ENCODE peak calls at places on chromosomes 3 and 15, in ten cellular contexts. One of them, this sample, is unnamed.
A peak's percentile ranks its signal among the peaks of the same experiment; 100 is the strongest.

GRCh38 chr15:92392462-92392861 is 1.2 kb upstream of the ST8SIA2 start:
- DNase-seq in PC-9: no peak
- DNase-seq in astrocyte of the spinal cord: no peak
- DNase-seq in AG09309: no peak
- DNase-seq in psoas muscle: no peak
- DNase-seq in endodermal cell: peak; percentile 77
- DNase-seq in CD8-positive, alpha-beta memory T cell: no peak
- DNase-seq in neuronal stem cell: peak; percentile 31
- DNase-seq in upper lobe of right lung: no peak
- DNase-seq in effector memory CD4-positive, alpha-beta T cell: no peak
- DNase-seq in this sample: no peak

GRCh38 chr3:56758539-56758981 is 43.2 kb downstream of the ARHGEF3 start:
- DNase-seq in psoas muscle: no peak
- DNase-seq in CD8-positive, alpha-beta memory T cell: no peak
- DNase-seq in neuronal stem cell: no peak
- DNase-seq in PC-9: peak; percentile 55
- DNase-seq in AG09309: peak; percentile 83
- DNase-seq in upper lobe of right lung: no peak
- DNase-seq in endodermal cell: no peak
- DNase-seq in effector memory CD4-positive, alpha-beta T cell: peak; percentile 13
- DNase-seq in astrocyte of the spinal cord: peak; percentile 88
- DNase-seq in this sample: peak; percentile 56

GRCh38 chr15:59301527-59301926 is 71.1 kb downstream of the MYO1E start:
- DNase-seq in astrocyte of the spinal cord: no peak
- DNase-seq in PC-9: no peak
- DNase-seq in endodermal cell: peak; percentile 36
- DNase-seq in upper lobe of right lung: no peak
- DNase-seq in CD8-positive, alpha-beta memory T cell: no peak
- DNase-seq in AG09309: no peak
- DNase-seq in effector memory CD4-positive, alpha-beta T cell: no peak
- DNase-seq in neuronal stem cell: no peak
- DNase-seq in psoas muscle: no peak
- DNase-seq in this sample: no peak

GRCh38 chr15:52220896-52221660 is 29.9 kb upstream of the GNB5 start:
- DNase-seq in astrocyte of the spinal cord: no peak
- DNase-seq in psoas muscle: no peak
- DNase-seq in effector memory CD4-positive, alpha-beta T cell: no peak
- DNase-seq in CD8-positive, alpha-beta memory T cell: no peak
- DNase-seq in AG09309: no peak
- DNase-seq in PC-9: no peak
- DNase-seq in neuronal stem cell: no peak
- DNase-seq in upper lobe of right lung: no peak
- DNase-seq in endodermal cell: no peak
- DNase-seq in this sample: no peak

GRCh38 chr15:68368731-68369435 is 63.1 kb downstream of the ITGA11 start:
- DNase-seq in AG09309: no peak
- DNase-seq in PC-9: no peak
- DNase-seq in endodermal cell: no peak
- DNase-seq in CD8-positive, alpha-beta memory T cell: no peak
- DNase-seq in neuronal stem cell: no peak
- DNase-seq in psoas muscle: no peak
- DNase-seq in effector memory CD4-positive, alpha-beta T cell: no peak
- DNase-seq in astrocyte of the spinal cord: no peak
- DNase-seq in upper lobe of right lung: peak; percentile 33
- DNase-seq in this sample: no peak

GRCh38 chr3:46916278-46916677 is 38.8 kb downstream of the PTH1R start:
- DNase-seq in effector memory CD4-positive, alpha-beta T cell: no peak
- DNase-seq in upper lobe of right lung: no peak
- DNase-seq in CD8-positive, alpha-beta memory T cell: no peak
- DNase-seq in astrocyte of the spinal cord: no peak
- DNase-seq in PC-9: no peak
- DNase-seq in AG09309: no peak
- DNase-seq in endodermal cell: no peak
- DNase-seq in psoas muscle: no peak
- DNase-seq in neuronal stem cell: no peak
- DNase-seq in this sample: no peak

GRCh38 chr3:188001052-188001567 is 152.8 kb upstream of the LPP start:
- DNase-seq in neuronal stem cell: no peak
- DNase-seq in effector memory CD4-positive, alpha-beta T cell: no peak
- DNase-seq in AG09309: no peak
- DNase-seq in PC-9: no peak
- DNase-seq in astrocyte of the spinal cord: peak; percentile 33
- DNase-seq in psoas muscle: no peak
- DNase-seq in CD8-positive, alpha-beta memory T cell: no peak
- DNase-seq in upper lobe of right lung: no peak
- DNase-seq in endodermal cell: no peak
- DNase-seq in this sample: no peak

GRCh38 chr3:152196782-152197181 is 71.9 kb upstream of the MBNL1 start:
- DNase-seq in upper lobe of right lung: no peak
- DNase-seq in PC-9: no peak
- DNase-seq in AG09309: no peak
- DNase-seq in CD8-positive, alpha-beta memory T cell: no peak
- DNase-seq in neuronal stem cell: no peak
- DNase-seq in psoas muscle: no peak
- DNase-seq in astrocyte of the spinal cord: no peak
- DNase-seq in effector memory CD4-positive, alpha-beta T cell: no peak
- DNase-seq in endodermal cell: no peak
- DNase-seq in this sample: no peak

GRCh38 chr3:183253364-183253960 is 409 bp downstream of the B3GNT5 start:
- DNase-seq in astrocyte of the spinal cord: peak; percentile 78
- DNase-seq in PC-9: peak; percentile 51
- DNase-seq in upper lobe of right lung: peak; percentile 91
- DNase-seq in AG09309: no peak
- DNase-seq in endodermal cell: peak; percentile 78
- DNase-seq in effector memory CD4-positive, alpha-beta T cell: no peak
- DNase-seq in CD8-positive, alpha-beta memory T cell: peak; percentile 12
- DNase-seq in psoas muscle: peak; percentile 80
- DNase-seq in neuronal stem cell: no peak
- DNase-seq in this sample: no peak

GRCh38 chr3:183254816-183255730 is 2.0 kb downstream of the B3GNT5 start:
- DNase-seq in neuronal stem cell: no peak
- DNase-seq in astrocyte of the spinal cord: peak; percentile 38
- DNase-seq in PC-9: peak; percentile 44
- DNase-seq in CD8-positive, alpha-beta memory T cell: no peak
- DNase-seq in effector memory CD4-positive, alpha-beta T cell: no peak
- DNase-seq in endodermal cell: no peak
- DNase-seq in psoas muscle: no peak
- DNase-seq in upper lobe of right lung: no peak
- DNase-seq in AG09309: no peak
- DNase-seq in this sample: no peak

GRCh38 chr3:183252973-183253363 is at the start of gene B3GNT5:
- DNase-seq in upper lobe of right lung: peak; percentile 92
- DNase-seq in endodermal cell: peak; percentile 84
- DNase-seq in PC-9: peak; percentile 85
- DNase-seq in astrocyte of the spinal cord: peak; percentile 28
- DNase-seq in AG09309: no peak
- DNase-seq in CD8-positive, alpha-beta memory T cell: peak; percentile 23
- DNase-seq in effector memory CD4-positive, alpha-beta T cell: no peak
- DNase-seq in neuronal stem cell: no peak
- DNase-seq in psoas muscle: peak; percentile 49
- DNase-seq in this sample: no peak

GRCh38 chr3:183253961-183254815 is 1.1 kb downstream of the B3GNT5 start:
- DNase-seq in PC-9: peak; percentile 59
- DNase-seq in AG09309: no peak
- DNase-seq in psoas muscle: peak; percentile 53
- DNase-seq in upper lobe of right lung: peak; percentile 83
- DNase-seq in CD8-positive, alpha-beta memory T cell: no peak
- DNase-seq in effector memory CD4-positive, alpha-beta T cell: no peak
- DNase-seq in astrocyte of the spinal cord: peak; percentile 32
- DNase-seq in endodermal cell: peak; percentile 80
- DNase-seq in neuronal stem cell: no peak
- DNase-seq in this sample: no peak

GRCh38 chr3:183252108-183252782 is 808 bp upstream of the B3GNT5 start:
- DNase-seq in PC-9: no peak
- DNase-seq in endodermal cell: no peak
- DNase-seq in astrocyte of the spinal cord: no peak
- DNase-seq in effector memory CD4-positive, alpha-beta T cell: no peak
- DNase-seq in upper lobe of right lung: no peak
- DNase-seq in CD8-positive, alpha-beta memory T cell: no peak
- DNase-seq in AG09309: no peak
- DNase-seq in psoas muscle: no peak
- DNase-seq in neuronal stem cell: no peak
- DNase-seq in this sample: no peak
- H3K4me3 ChIP-seq in PC-9: peak overlapping the region; percentile 96
- H3K4me3 ChIP-seq in endodermal cell: peak overlapping the region; percentile 76
- H3K4me3 ChIP-seq in astrocyte of the spinal cord: peak overlapping the region; percentile 82
- H3K4me3 ChIP-seq in effector memory CD4-positive, alpha-beta T cell: no peak overlapping the region
- H3K4me3 ChIP-seq in upper lobe of right lung: no peak overlapping the region
- H3K4me3 ChIP-seq in CD8-positive, alpha-beta memory T cell: peak overlapping the region; percentile 36
- H3K4me3 ChIP-seq in AG09309: no peak overlapping the region
- H3K4me3 ChIP-seq in psoas muscle: peak overlapping the region; percentile 89
- H3K4me3 ChIP-seq in neuronal stem cell: peak overlapping the region; percentile 64
- H3K4me3 ChIP-seq in this sample: no peak overlapping the region

GRCh38 chr3:107992976-107993684 is 97.7 kb downstream of the CD47 start:
- DNase-seq in CD8-positive, alpha-beta memory T cell: no peak
- DNase-seq in PC-9: peak; percentile 74
- DNase-seq in astrocyte of the spinal cord: no peak
- DNase-seq in endodermal cell: no peak
- DNase-seq in upper lobe of right lung: peak; percentile 68
- DNase-seq in effector memory CD4-positive, alpha-beta T cell: no peak
- DNase-seq in AG09309: no peak
- DNase-seq in psoas muscle: no peak
- DNase-seq in neuronal stem cell: no peak
- DNase-seq in this sample: no peak

GRCh38 chr3:107993771-107994170 is 97.1 kb downstream of the CD47 start:
- DNase-seq in AG09309: no peak
- DNase-seq in endodermal cell: no peak
- DNase-seq in PC-9: no peak
- DNase-seq in astrocyte of the spinal cord: no peak
- DNase-seq in CD8-positive, alpha-beta memory T cell: no peak
- DNase-seq in effector memory CD4-positive, alpha-beta T cell: no peak
- DNase-seq in upper lobe of right lung: no peak
- DNase-seq in neuronal stem cell: no peak
- DNase-seq in psoas muscle: no peak
- DNase-seq in this sample: no peak

GRCh38 chr3:107990926-107991325 is 99.9 kb downstream of the CD47 start:
- DNase-seq in CD8-positive, alpha-beta memory T cell: no peak
- DNase-seq in effector memory CD4-positive, alpha-beta T cell: no peak
- DNase-seq in AG09309: no peak
- DNase-seq in PC-9: no peak
- DNase-seq in upper lobe of right lung: no peak
- DNase-seq in endodermal cell: no peak
- DNase-seq in astrocyte of the spinal cord: no peak
- DNase-seq in neuronal stem cell: no peak
- DNase-seq in psoas muscle: no peak
- DNase-seq in this sample: no peak

GRCh38 chr3:107994954-107995715 is 95.7 kb downstream of the CD47 start:
- DNase-seq in PC-9: no peak
- DNase-seq in psoas muscle: no peak
- DNase-seq in upper lobe of right lung: no peak
- DNase-seq in astrocyte of the spinal cord: no peak
- DNase-seq in endodermal cell: no peak
- DNase-seq in CD8-positive, alpha-beta memory T cell: no peak
- DNase-seq in AG09309: no peak
- DNase-seq in neuronal stem cell: no peak
- DNase-seq in effector memory CD4-positive, alpha-beta T cell: no peak
- DNase-seq in this sample: no peak

DNA sequence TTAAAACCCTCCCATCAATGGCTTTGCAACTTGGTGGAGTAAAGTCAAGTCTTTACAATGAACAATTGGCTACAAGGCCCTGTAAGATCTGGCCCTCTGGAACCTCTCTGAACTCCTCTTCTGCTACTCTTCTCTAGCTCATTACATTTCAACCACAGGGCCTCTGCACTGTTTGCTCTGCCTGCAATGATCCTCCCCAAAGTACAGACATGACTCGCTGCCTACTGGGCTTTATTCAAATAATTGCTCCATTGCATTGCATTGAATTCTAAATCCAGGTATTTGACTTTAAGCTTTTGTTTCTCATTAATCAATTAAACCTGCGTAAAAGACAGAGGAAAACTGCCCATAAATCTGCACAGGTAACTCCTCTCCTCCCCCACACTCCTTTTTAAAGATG is 96.7 kb downstream of the CD47 start:
- DNase-seq in astrocyte of the spinal cord: no peak
- DNase-seq in AG09309: no peak
- DNase-seq in PC-9: no peak
- DNase-seq in neuronal stem cell: no peak
- DNase-seq in endodermal cell: no peak
- DNase-seq in psoas muscle: no peak
- DNase-seq in CD8-positive, alpha-beta memory T cell: no peak
- DNase-seq in effector memory CD4-positive, alpha-beta T cell: no peak
- DNase-seq in upper lobe of right lung: no peak
- DNase-seq in this sample: no peak
- H3K4me3 ChIP-seq in astrocyte of the spinal cord: no peak overlapping the region
- H3K4me3 ChIP-seq in AG09309: no peak overlapping the region
- H3K4me3 ChIP-seq in PC-9: no peak overlapping the region
- H3K4me3 ChIP-seq in neuronal stem cell: no peak overlapping the region
- H3K4me3 ChIP-seq in endodermal cell: no peak overlapping the region
- H3K4me3 ChIP-seq in psoas muscle: no peak overlapping the region
- H3K4me3 ChIP-seq in CD8-positive, alpha-beta memory T cell: no peak overlapping the region
- H3K4me3 ChIP-seq in effector memory CD4-positive, alpha-beta T cell: no peak overlapping the region
- H3K4me3 ChIP-seq in upper lobe of right lung: no peak overlapping the region
- H3K4me3 ChIP-seq in this sample: no peak overlapping the region

GRCh38 chr3:25423780-25424179 is 4.3 kb upstream of the RARB start:
- DNase-seq in AG09309: no peak
- DNase-seq in upper lobe of right lung: no peak
- DNase-seq in CD8-positive, alpha-beta memory T cell: no peak
- DNase-seq in astrocyte of the spinal cord: peak; percentile 88
- DNase-seq in neuronal stem cell: no peak
- DNase-seq in PC-9: no peak
- DNase-seq in effector memory CD4-positive, alpha-beta T cell: no peak
- DNase-seq in psoas muscle: no peak
- DNase-seq in endodermal cell: no peak
- DNase-seq in this sample: peak; percentile 47

GRCh38 chr3:25424238-25425013 is 3.6 kb upstream of the RARB start:
- DNase-seq in endodermal cell: no peak
- DNase-seq in neuronal stem cell: no peak
- DNase-seq in astrocyte of the spinal cord: peak; percentile 55
- DNase-seq in CD8-positive, alpha-beta memory T cell: no peak
- DNase-seq in psoas muscle: no peak
- DNase-seq in PC-9: no peak
- DNase-seq in effector memory CD4-positive, alpha-beta T cell: no peak
- DNase-seq in AG09309: no peak
- DNase-seq in upper lobe of right lung: no peak
- DNase-seq in this sample: peak; percentile 20

GRCh38 chr3:25420885-25421284 is 7.2 kb upstream of the RARB start:
- DNase-seq in neuronal stem cell: no peak
- DNase-seq in astrocyte of the spinal cord: no peak
- DNase-seq in AG09309: no peak
- DNase-seq in PC-9: no peak
- DNase-seq in upper lobe of right lung: no peak
- DNase-seq in CD8-positive, alpha-beta memory T cell: no peak
- DNase-seq in effector memory CD4-positive, alpha-beta T cell: no peak
- DNase-seq in psoas muscle: no peak
- DNase-seq in endodermal cell: no peak
- DNase-seq in this sample: no peak

GRCh38 chr3:25421747-25422146 is 6.3 kb upstream of the RARB start:
- DNase-seq in effector memory CD4-positive, alpha-beta T cell: no peak
- DNase-seq in neuronal stem cell: no peak
- DNase-seq in CD8-positive, alpha-beta memory T cell: no peak
- DNase-seq in upper lobe of right lung: no peak
- DNase-seq in astrocyte of the spinal cord: no peak
- DNase-seq in PC-9: no peak
- DNase-seq in AG09309: no peak
- DNase-seq in endodermal cell: no peak
- DNase-seq in psoas muscle: no peak
- DNase-seq in this sample: no peak

GRCh38 chr3:25420168-25420567 is 7.9 kb upstream of the RARB start:
- DNase-seq in upper lobe of right lung: no peak
- DNase-seq in AG09309: no peak
- DNase-seq in endodermal cell: no peak
- DNase-seq in effector memory CD4-positive, alpha-beta T cell: no peak
- DNase-seq in astrocyte of the spinal cord: no peak
- DNase-seq in CD8-positive, alpha-beta memory T cell: no peak
- DNase-seq in neuronal stem cell: no peak
- DNase-seq in PC-9: no peak
- DNase-seq in psoas muscle: no peak
- DNase-seq in this sample: no peak
- H3K4me3 ChIP-seq in upper lobe of right lung: no peak overlapping the region
- H3K4me3 ChIP-seq in AG09309: no peak overlapping the region
- H3K4me3 ChIP-seq in endodermal cell: no peak overlapping the region
- H3K4me3 ChIP-seq in effector memory CD4-positive, alpha-beta T cell: no peak overlapping the region
- H3K4me3 ChIP-seq in astrocyte of the spinal cord: no peak overlapping the region
- H3K4me3 ChIP-seq in CD8-positive, alpha-beta memory T cell: no peak overlapping the region
- H3K4me3 ChIP-seq in neuronal stem cell: no peak overlapping the region
- H3K4me3 ChIP-seq in PC-9: no peak overlapping the region
- H3K4me3 ChIP-seq in psoas muscle: no peak overlapping the region
- H3K4me3 ChIP-seq in this sample: no peak overlapping the region

DNA sequence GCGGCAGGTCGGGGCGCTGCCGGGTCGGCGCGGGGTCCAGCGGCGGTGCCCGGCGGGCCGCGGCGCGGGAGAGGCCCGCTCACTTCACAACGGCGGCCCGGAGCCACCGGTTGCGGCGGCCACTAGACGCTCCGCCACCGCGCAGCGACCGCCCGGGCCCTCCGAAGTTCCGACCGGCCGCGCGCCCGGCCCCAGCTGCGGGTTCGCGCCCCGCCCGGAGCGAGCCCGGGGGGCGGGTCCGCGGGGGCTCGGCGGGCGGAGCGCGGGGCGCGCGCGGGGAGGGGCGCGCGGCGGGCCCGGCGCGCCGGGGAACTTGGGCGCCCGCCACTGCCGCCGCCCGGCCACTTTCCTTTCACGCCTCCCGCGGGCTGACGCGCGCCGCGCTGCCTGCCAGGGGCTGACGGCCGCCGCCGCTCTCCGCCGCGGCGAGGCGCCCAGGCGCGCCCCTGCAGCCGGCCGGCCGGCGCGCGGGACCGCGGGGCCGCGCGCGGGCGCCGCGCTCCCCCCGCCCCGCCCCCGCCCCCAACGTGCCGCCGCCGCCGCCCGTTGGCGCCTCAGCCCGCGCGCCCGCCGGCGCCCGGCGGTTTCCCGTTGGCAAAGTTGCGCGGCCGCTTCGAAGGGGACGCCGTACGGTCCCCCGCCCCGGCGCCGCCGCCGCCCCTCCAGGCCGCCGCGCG is 628 bp downstream of the SFMBT1 start:
- DNase-seq in effector memory CD4-positive, alpha-beta T cell: peak; percentile 50
- DNase-seq in upper lobe of right lung: peak; percentile 83
- DNase-seq in PC-9: peak; percentile 53
- DNase-seq in psoas muscle: peak; percentile 67
- DNase-seq in CD8-positive, alpha-beta memory T cell: peak; percentile 61
- DNase-seq in neuronal stem cell: peak; percentile 54
- DNase-seq in astrocyte of the spinal cord: peak; percentile 18
- DNase-seq in AG09309: no peak
- DNase-seq in endodermal cell: no peak
- DNase-seq in this sample: no peak
- H3K4me3 ChIP-seq in effector memory CD4-positive, alpha-beta T cell: peak overlapping the region; percentile 83
- H3K4me3 ChIP-seq in upper lobe of right lung: peak overlapping the region; percentile 96
- H3K4me3 ChIP-seq in PC-9: peak overlapping the region; percentile 84
- H3K4me3 ChIP-seq in psoas muscle: peak overlapping the region; percentile 92
- H3K4me3 ChIP-seq in CD8-positive, alpha-beta memory T cell: peak overlapping the region; percentile 71
- H3K4me3 ChIP-seq in neuronal stem cell: peak overlapping the region; percentile 67
- H3K4me3 ChIP-seq in astrocyte of the spinal cord: peak overlapping the region; percentile 67
- H3K4me3 ChIP-seq in AG09309: peak overlapping the region; percentile 73
- H3K4me3 ChIP-seq in endodermal cell: peak overlapping the region; percentile 83
- H3K4me3 ChIP-seq in this sample: peak overlapping the region; percentile 73

This sample was measured in skeletal muscle cell.